ENCODE peak calls at places on chromosomes 7 and 10, in ten cellular contexts. R is Ammon's horn; H is stimulated activated CD4-positive, alpha-beta T cell treated with anti-CD3 and anti-CD28 coated beads, Interleukin-1b, Interleukin-23, amount 100 ng/mL, for 4 hours; O is non-pigmented ciliary epithelial cell; P is glutamatergic neuron; K is stimulated activated naive CD8-positive, alpha-beta T cell treated with anti-CD3 and anti-CD28 coated beads, Interleukin-15, amount 100 ng/mL, for 72 hours; I is coronary artery; A is right atrium auricular region; Z is nephron progenitor cell; U is T follicular helper cell. W is an unnamed sample.

GRCh38 chr10:71865561-71866041 is 14.6 kb upstream of the PSAP start:
- DNase-seq in R (no peak), H (no peak), O (no peak), P (peak), K (no peak), I (no peak), A (no peak), Z (no peak), U (no peak), W (no peak)

GRCh38 chr7:123505221-123505620 is 29.2 kb downstream of the IQUB start:
- DNase-seq in R (no peak), H (no peak), O (no peak), P (no peak), K (no peak), I (no peak), A (no peak), Z (no peak), U (no peak), W (no peak)

GRCh38 chr7:83550100-83550499 is 98.8 kb downstream of the SEMA3E start:
- DNase-seq in R (no peak), H (no peak), O (peak), P (no peak), K (no peak), I (no peak), A (no peak), Z (no peak), U (no peak), W (no peak)

GRCh38 chr10:96700477-96701099 is 19.7 kb downstream of the PIK3AP1 start:
- DNase-seq in R (peak), H (no peak), O (no peak), P (no peak), K (no peak), I (no peak), A (no peak), Z (no peak), U (no peak), W (no peak)

GRCh38 chr10:60964257-60965235 is 20.6 kb upstream of the RHOBTB1 start:
- DNase-seq in R (peak), H (peak), O (no peak), P (peak), K (peak), I (peak), A (peak), Z (peak), U (peak), W (peak)

GRCh38 chr7:129670636-129671035 is 59.1 kb downstream of the NRF1 start:
- DNase-seq in R (no peak), H (no peak), O (no peak), P (no peak), K (no peak), I (no peak), A (no peak), Z (no peak), U (no peak), W (no peak)

GRCh38 chr10:87722716-87723115 is 63.0 kb downstream of the PAPSS2 start:
- DNase-seq in R (no peak), H (no peak), O (no peak), P (no peak), K (no peak), I (no peak), A (no peak), Z (no peak), U (no peak), W (no peak)

GRCh38 chr7:133703547-133703946 is 423.6 kb upstream of the LRGUK start:
- DNase-seq in R (no peak), H (no peak), O (peak), P (no peak), K (no peak), I (no peak), A (no peak), Z (no peak), U (no peak), W (peak)

GRCh38 chr7:91330378-91331295 is 66.4 kb downstream of the FZD1 start:
- DNase-seq in R (no peak), H (no peak), O (no peak), P (no peak), K (no peak), I (no peak), A (no peak), Z (no peak), U (no peak), W (no peak)

GRCh38 chr7:5526190-5527037 is 102.8 kb upstream of the TNRC18 start:
- DNase-seq in R (peak), H (no peak), O (no peak), P (no peak), K (peak), I (no peak), A (no peak), Z (no peak), U (no peak), W (no peak)

GRCh38 chr10:1174022-1174421 is 117.8 kb downstream of the WDR37 start:
- DNase-seq in R (no peak), H (no peak), O (no peak), P (no peak), K (no peak), I (no peak), A (no peak), Z (no peak), U (no peak), W (no peak)

GRCh38 chr7:131619336-131620305 is 63.2 kb upstream of the PODXL start:
- DNase-seq in R (no peak), H (no peak), O (no peak), P (no peak), K (no peak), I (no peak), A (no peak), Z (no peak), U (no peak), W (no peak)

GRCh38 chr7:38463277-38464224 is 167.6 kb downstream of the AMPH start:
- DNase-seq in R (peak), H (peak), O (peak), P (no peak), K (peak), I (no peak), A (no peak), Z (no peak), U (peak), W (peak)

GRCh38 chr10:3455385-3456334 is 283.1 kb upstream of the PITRM1 start:
- DNase-seq in R (no peak), H (no peak), O (no peak), P (no peak), K (no peak), I (no peak), A (no peak), Z (no peak), U (no peak), W (no peak)

GRCh38 chr7:93620057-93620456 is 45.5 kb upstream of the CALCR start:
- DNase-seq in R (no peak), H (no peak), O (no peak), P (no peak), K (no peak), I (no peak), A (no peak), Z (no peak), U (no peak), W (no peak)

GRCh38 chr10:117264776-117265175 is 23.9 kb downstream of the SLC18A2 start:
- DNase-seq in R (no peak), H (no peak), O (no peak), P (no peak), K (no peak), I (no peak), A (no peak), Z (no peak), U (no peak), W (no peak)

GRCh38 chr7:123114288-123114687 is 85.5 kb downstream of the SLC13A1 start:
- DNase-seq in R (no peak), H (no peak), O (no peak), P (no peak), K (no peak), I (no peak), A (no peak), Z (no peak), U (no peak), W (no peak)

GRCh38 chr10:6919077-6919476 is 339.0 kb upstream of the PRKCQ start:
- DNase-seq in R (no peak), H (no peak), O (no peak), P (no peak), K (no peak), I (no peak), A (no peak), Z (no peak), U (no peak), W (no peak)

GRCh38 chr7:98251251-98251843 is 685 bp downstream of the TECPR1 start:
- DNase-seq in R (no peak), H (peak), O (no peak), P (peak), K (no peak), I (no peak), A (no peak), Z (no peak), U (peak), W (no peak)

GRCh38 chr7:111951027-111951426 is 255.2 kb downstream of the DOCK4 start:
- DNase-seq in R (no peak), H (no peak), O (no peak), P (no peak), K (no peak), I (no peak), A (no peak), Z (no peak), U (no peak), W (no peak)

GRCh38 chr7:106284516-106285050 is at the start of gene NAMPT:
- DNase-seq in R (peak), H (no peak), O (no peak), P (peak), K (peak), I (no peak), A (peak), Z (peak), U (peak), W (no peak)

GRCh38 chr10:13165177-13165576 is 3.8 kb downstream of the MCM10 start:
- DNase-seq in R (no peak), H (no peak), O (peak), P (no peak), K (no peak), I (no peak), A (no peak), Z (no peak), U (no peak), W (no peak)

GRCh38 chr10:71401056-71401455 is 4.3 kb downstream of the CDH23 start:
- DNase-seq in R (no peak), H (no peak), O (no peak), P (no peak), K (no peak), I (peak), A (peak), Z (no peak), U (no peak), W (no peak)

GRCh38 chr7:131621652-131622051 is 65.2 kb upstream of the PODXL start:
- DNase-seq in R (no peak), H (no peak), O (no peak), P (no peak), K (no peak), I (no peak), A (no peak), Z (no peak), U (no peak), W (no peak)

GRCh38 chr7:2792856-2793487 is 51.1 kb downstream of the GNA12 start:
- DNase-seq in R (no peak), H (no peak), O (no peak), P (no peak), K (no peak), I (no peak), A (no peak), Z (no peak), U (no peak), W (no peak)

GRCh38 chr7:132075573-132075972 is 500.7 kb downstream of the PLXNA4 start:
- DNase-seq in R (no peak), H (no peak), O (no peak), P (no peak), K (no peak), I (no peak), A (no peak), Z (peak), U (no peak), W (no peak)

GRCh38 chr7:128453836-128454804 is 1.6 kb upstream of the HILPDA start:
- DNase-seq in R (peak), H (no peak), O (no peak), P (peak), K (no peak), I (peak), A (peak), Z (peak), U (no peak), W (no peak)

GRCh38 chr7:116138202-116138801 is 72.0 kb upstream of the TES start:
- DNase-seq in R (peak), H (no peak), O (no peak), P (no peak), K (no peak), I (no peak), A (no peak), Z (peak), U (no peak), W (no peak)

GRCh38 chr10:46530249-46531186 is 25.9 kb downstream of the GPRIN2 start:
- DNase-seq in R (no peak), H (no peak), O (no peak), P (peak), K (no peak), I (no peak), A (no peak), Z (no peak), U (no peak), W (no peak)

GRCh38 chr10:12391191-12391590 is 41.8 kb downstream of the CAMK1D start:
- DNase-seq in R (no peak), H (no peak), O (no peak), P (no peak), K (no peak), I (peak), A (no peak), Z (no peak), U (no peak), W (no peak)

GRCh38 chr10:76172020-76172419 is 740.6 kb downstream of the LRMDA start:
- DNase-seq in R (no peak), H (no peak), O (no peak), P (no peak), K (no peak), I (no peak), A (no peak), Z (no peak), U (no peak), W (no peak)

W was measured in HS-27A.